ENCODE peak calls at places on chromosomes 4 and X, in seven cellular contexts. One of them, this sample, is unnamed.

GRCh38 chr4:161291222-161291621 is 872.6 kb downstream of the FSTL5 start:
- DNase-seq in cardiac muscle cell: no peak
- DNase-seq in HFFc6: no peak
- DNase-seq in ELF-1: no peak
- DNase-seq in amygdala: no peak
- DNase-seq in immature natural killer cell: no peak
- DNase-seq in stimulated activated CD8-positive, alpha-beta memory T cell treated with anti-CD3 and anti-CD28 coated beads, Interleukin-7, amount 100 ng/mL, for 1 hour: no peak
- DNase-seq in this sample: no peak

GRCh38 chr4:141395246-141395830 is 174.6 kb downstream of the ZNF330 start:
- DNase-seq in immature natural killer cell: no peak
- DNase-seq in HFFc6: peak; percentile 9
- DNase-seq in stimulated activated CD8-positive, alpha-beta memory T cell treated with anti-CD3 and anti-CD28 coated beads, Interleukin-7, amount 100 ng/mL, for 1 hour: no peak
- DNase-seq in amygdala: no peak
- DNase-seq in ELF-1: no peak
- DNase-seq in cardiac muscle cell: no peak
- DNase-seq in this sample: no peak

GRCh38 chrX:147912093-147912801 is 528 bp downstream of the FMR1 start:
- DNase-seq in immature natural killer cell: peak; percentile 32
- DNase-seq in amygdala: no peak
- DNase-seq in stimulated activated CD8-positive, alpha-beta memory T cell treated with anti-CD3 and anti-CD28 coated beads, Interleukin-7, amount 100 ng/mL, for 1 hour: peak; percentile 3
- DNase-seq in HFFc6: peak; percentile 10
- DNase-seq in ELF-1: peak; percentile 81
- DNase-seq in cardiac muscle cell: peak; percentile 57
- DNase-seq in this sample: no peak

GRCh38 chr4:24226667-24227066 is 336.8 kb upstream of the PPARGC1A start:
- DNase-seq in amygdala: no peak
- DNase-seq in HFFc6: no peak
- DNase-seq in immature natural killer cell: no peak
- DNase-seq in stimulated activated CD8-positive, alpha-beta memory T cell treated with anti-CD3 and anti-CD28 coated beads, Interleukin-7, amount 100 ng/mL, for 1 hour: no peak
- DNase-seq in cardiac muscle cell: no peak
- DNase-seq in ELF-1: no peak
- DNase-seq in this sample: no peak

GRCh38 chr4:166012129-166013078 is 139.4 kb downstream of the TLL1 start:
- DNase-seq in cardiac muscle cell: no peak
- DNase-seq in ELF-1: no peak
- DNase-seq in immature natural killer cell: no peak
- DNase-seq in HFFc6: peak; percentile 37
- DNase-seq in stimulated activated CD8-positive, alpha-beta memory T cell treated with anti-CD3 and anti-CD28 coated beads, Interleukin-7, amount 100 ng/mL, for 1 hour: no peak
- DNase-seq in amygdala: no peak
- DNase-seq in this sample: no peak

GRCh38 chr4:52966172-52966571 is 104.1 kb downstream of the RASL11B start:
- DNase-seq in stimulated activated CD8-positive, alpha-beta memory T cell treated with anti-CD3 and anti-CD28 coated beads, Interleukin-7, amount 100 ng/mL, for 1 hour: no peak
- DNase-seq in HFFc6: no peak
- DNase-seq in ELF-1: no peak
- DNase-seq in immature natural killer cell: no peak
- DNase-seq in amygdala: no peak
- DNase-seq in cardiac muscle cell: no peak
- DNase-seq in this sample: no peak

GRCh38 chr4:40918330-40918729 is 168.6 kb downstream of the NSUN7 start:
- DNase-seq in stimulated activated CD8-positive, alpha-beta memory T cell treated with anti-CD3 and anti-CD28 coated beads, Interleukin-7, amount 100 ng/mL, for 1 hour: no peak
- DNase-seq in HFFc6: peak; percentile 83
- DNase-seq in immature natural killer cell: no peak
- DNase-seq in cardiac muscle cell: no peak
- DNase-seq in ELF-1: no peak
- DNase-seq in amygdala: no peak
- DNase-seq in this sample: no peak

GRCh38 chr4:142121951-142122350 is 485.6 kb downstream of the IL15 start:
- DNase-seq in HFFc6: no peak
- DNase-seq in stimulated activated CD8-positive, alpha-beta memory T cell treated with anti-CD3 and anti-CD28 coated beads, Interleukin-7, amount 100 ng/mL, for 1 hour: no peak
- DNase-seq in amygdala: no peak
- DNase-seq in cardiac muscle cell: no peak
- DNase-seq in immature natural killer cell: no peak
- DNase-seq in ELF-1: no peak
- DNase-seq in this sample: no peak

GRCh38 chrX:357693-358471 is 28.8 kb downstream of the PPP2R3B start:
- DNase-seq in ELF-1: no peak
- DNase-seq in amygdala: no peak
- DNase-seq in HFFc6: peak; percentile 31
- DNase-seq in cardiac muscle cell: no peak
- DNase-seq in stimulated activated CD8-positive, alpha-beta memory T cell treated with anti-CD3 and anti-CD28 coated beads, Interleukin-7, amount 100 ng/mL, for 1 hour: no peak
- DNase-seq in immature natural killer cell: no peak
- DNase-seq in this sample: no peak

GRCh38 chrX:117839544-117839943 is 277.1 kb downstream of the KLHL13 start:
- DNase-seq in ELF-1: no peak
- DNase-seq in stimulated activated CD8-positive, alpha-beta memory T cell treated with anti-CD3 and anti-CD28 coated beads, Interleukin-7, amount 100 ng/mL, for 1 hour: no peak
- DNase-seq in cardiac muscle cell: no peak
- DNase-seq in amygdala: no peak
- DNase-seq in immature natural killer cell: no peak
- DNase-seq in HFFc6: no peak
- DNase-seq in this sample: no peak

GRCh38 chrX:1316527-1316926 is 20.1 kb upstream of the IL3RA start:
- DNase-seq in cardiac muscle cell: no peak
- DNase-seq in immature natural killer cell: no peak
- DNase-seq in stimulated activated CD8-positive, alpha-beta memory T cell treated with anti-CD3 and anti-CD28 coated beads, Interleukin-7, amount 100 ng/mL, for 1 hour: no peak
- DNase-seq in amygdala: no peak
- DNase-seq in ELF-1: no peak
- DNase-seq in HFFc6: no peak
- DNase-seq in this sample: no peak

GRCh38 chr4:21811576-21811975 is 137.0 kb downstream of the KCNIP4 start:
- DNase-seq in immature natural killer cell: no peak
- DNase-seq in stimulated activated CD8-positive, alpha-beta memory T cell treated with anti-CD3 and anti-CD28 coated beads, Interleukin-7, amount 100 ng/mL, for 1 hour: no peak
- DNase-seq in amygdala: no peak
- DNase-seq in ELF-1: no peak
- DNase-seq in HFFc6: peak; percentile 28
- DNase-seq in cardiac muscle cell: no peak
- DNase-seq in this sample: no peak

This sample was measured in naive B cell.